ENCODE peak calls at places on chromosome 4, in eight cellular contexts. U, S, F, Z, K, O, H and T are unnamed samples.

GRCh38 chr4:147678121-147678520 is 5.8 kb downstream of the PRMT9 start:
- DNase-seq in F (no peak), S (no peak), K (no peak), U (no peak), O (no peak), H (no peak), Z (no peak), T (no peak)

GRCh38 chr4:127586922-127587571 is 45.7 kb upstream of the INTU start:
- DNase-seq in H (no peak), F (peak), U (peak), K (peak), Z (peak), S (no peak), O (no peak), T (peak)

GRCh38 chr4:157043131-157043530 is 32.8 kb upstream of the GLRB start:
- DNase-seq in S (no peak), K (peak), F (peak), U (peak), Z (no peak), O (no peak), H (no peak), T (no peak)

GRCh38 chr4:128868758-128869157 is 59.3 kb downstream of the JADE1 start:
- DNase-seq in K (peak), O (no peak), F (no peak), H (no peak), Z (no peak), S (no peak), U (peak), T (no peak)

GRCh38 chr4:118076958-118077766 is 42.9 kb downstream of the NDST3 start:
- DNase-seq in F (peak), K (peak), U (peak), O (no peak), H (no peak), S (no peak), Z (peak), T (peak)

GRCh38 chr4:161463436-161463835 is 700.4 kb downstream of the FSTL5 start:
- DNase-seq in H (no peak), U (no peak), O (no peak), S (no peak), F (no peak), Z (no peak), K (no peak), T (no peak)

GRCh38 chr4:143374771-143375170 is 38.1 kb downstream of the GAB1 start:
- DNase-seq in Z (no peak), S (no peak), K (no peak), H (no peak), F (no peak), O (no peak), U (no peak), T (no peak)

GRCh38 chr4:105192910-105193309 is 46.2 kb downstream of the TET2 start:
- DNase-seq in H (no peak), Z (no peak), O (no peak), U (no peak), F (no peak), K (no peak), S (no peak), T (no peak)

GRCh38 chr4:110022457-110022856 is 109.8 kb downstream of the EGF start:
- DNase-seq in K (no peak), S (no peak), O (no peak), F (no peak), U (no peak), Z (no peak), H (no peak), T (no peak)

GRCh38 chr4:119735136-119735770 is 106.6 kb upstream of the PDE5A start:
- DNase-seq in Z (no peak), U (peak), F (peak), H (no peak), S (no peak), K (peak), O (no peak), T (no peak)

GRCh38 chr4:152515678-152516077 is 20.2 kb downstream of the FBXW7 start:
- DNase-seq in O (no peak), Z (no peak), S (no peak), K (peak), U (peak), F (peak), H (no peak), T (no peak)

GRCh38 chr4:185219551-185220344 is 10.3 kb downstream of the SNX25 start:
- DNase-seq in K (peak), U (peak), O (no peak), S (no peak), H (no peak), Z (no peak), F (peak), T (peak)

GRCh38 chr4:1172228-1172851 is at the start of gene SPON2:
- DNase-seq in Z (no peak), S (no peak), K (peak), U (peak), F (no peak), H (no peak), O (no peak), T (no peak)

GRCh38 chr4:2714918-2715317 is 41.2 kb downstream of the TNIP2 start:
- DNase-seq in U (peak), K (peak), H (no peak), Z (no peak), O (no peak), S (no peak), F (no peak), T (no peak)

GRCh38 chr4:2714071-2714770 is 41.9 kb downstream of the TNIP2 start:
- DNase-seq in U (peak), O (no peak), Z (peak), H (no peak), S (peak), K (peak), F (peak), T (no peak)

GRCh38 chr4:2715426-2715825 is 40.7 kb downstream of the TNIP2 start:
- DNase-seq in H (no peak), F (no peak), S (no peak), U (no peak), K (no peak), O (no peak), Z (no peak), T (no peak)

GRCh38 chr4:2713337-2713736 is 42.8 kb downstream of the TNIP2 start:
- DNase-seq in F (no peak), K (no peak), Z (no peak), S (no peak), U (no peak), H (no peak), O (no peak), T (no peak)

GRCh38 chr4:2712261-2712842 is 43.8 kb downstream of the TNIP2 start:
- DNase-seq in F (no peak), O (no peak), S (no peak), K (peak), H (no peak), U (peak), Z (no peak), T (no peak)
- TF ChIP-seq CTCF in F (peak), O (peak), S (no peak), K (peak), H (peak), U (peak), Z (peak), T (no peak)

DNA sequence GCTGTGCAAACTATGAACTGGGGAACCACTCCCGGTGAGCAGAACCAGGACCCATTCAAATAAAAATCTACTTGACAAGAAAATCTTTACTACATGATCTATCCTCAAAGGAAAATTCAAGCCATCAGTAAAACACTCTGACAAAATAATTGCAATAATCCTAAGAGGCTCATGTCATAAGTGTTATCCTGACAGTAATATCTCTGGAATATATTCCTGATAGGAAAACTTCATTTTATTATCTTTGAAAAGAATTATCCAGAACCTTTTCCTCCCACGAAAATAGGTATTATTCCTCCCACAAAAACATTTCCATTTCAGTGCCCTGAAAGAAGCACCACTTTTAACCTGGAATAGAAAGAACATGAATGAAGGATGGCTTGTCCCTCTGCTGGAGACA is 357.7 kb upstream of the PCDH7 start:
- DNase-seq in F (no peak), H (no peak), Z (no peak), S (no peak), O (no peak), U (no peak), K (no peak), T (no peak)
- TF ChIP-seq CTCF in F (no peak), H (no peak), Z (no peak), S (no peak), O (no peak), U (no peak), K (no peak), T (no peak)

GRCh38 chr4:70297581-70297980 is 37.2 kb upstream of the CABS1 start:
- DNase-seq in H (no peak), O (no peak), U (no peak), F (no peak), K (no peak), Z (no peak), S (no peak), T (no peak)
- TF ChIP-seq CTCF in H (no peak), O (no peak), U (no peak), F (no peak), K (no peak), Z (no peak), S (no peak), T (no peak)

GRCh38 chr4:150242820-150243458 is 164.7 kb downstream of the DCLK2 start:
- DNase-seq in K (peak), Z (peak), U (peak), O (peak), H (no peak), S (no peak), F (peak), T (peak)
- TF ChIP-seq CTCF in K (peak), Z (peak), U (peak), O (peak), H (peak), S (peak), F (peak), T (peak)

DNA sequence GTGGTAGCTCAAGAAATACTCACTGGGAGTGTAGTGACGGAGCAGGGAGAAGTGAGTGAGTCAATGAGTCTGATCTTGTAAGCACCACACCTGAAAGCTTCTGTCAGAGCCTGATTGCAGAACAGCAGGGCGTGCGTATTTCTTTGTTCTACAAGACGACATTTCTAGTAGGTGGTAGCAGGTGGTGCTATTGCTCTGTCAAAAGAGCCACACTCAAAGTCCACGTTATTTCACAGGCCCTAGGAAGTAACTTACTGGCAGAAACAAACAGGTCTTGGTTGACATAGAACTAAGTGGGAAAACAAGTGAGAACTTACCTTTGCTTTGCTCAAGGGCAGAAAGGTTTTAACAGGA is 46.4 kb upstream of the SPRY1 start:
- DNase-seq in Z (no peak), O (no peak), U (peak), H (no peak), K (peak), S (no peak), F (no peak), T (no peak)
- TF ChIP-seq CTCF in Z (no peak), O (no peak), U (no peak), H (no peak), K (no peak), S (no peak), F (no peak), T (no peak)

GRCh38 chr4:2930821-2931764 is 32.1 kb downstream of the NOP14 start:
- DNase-seq in H (peak), F (no peak), O (no peak), S (no peak), U (no peak), Z (no peak), K (no peak), T (no peak)
- TF ChIP-seq CTCF in H (no peak), F (peak), O (peak), S (no peak), U (no peak), Z (peak), K (peak), T (no peak)

GRCh38 chr4:139761461-139761860 is 95.8 kb downstream of the MGST2 start:
- DNase-seq in U (peak), Z (peak), F (peak), H (no peak), O (no peak), S (no peak), K (no peak), T (no peak)
- TF ChIP-seq CTCF in U (peak), Z (peak), F (peak), H (peak), O (peak), S (peak), K (peak), T (no peak)

DNA sequence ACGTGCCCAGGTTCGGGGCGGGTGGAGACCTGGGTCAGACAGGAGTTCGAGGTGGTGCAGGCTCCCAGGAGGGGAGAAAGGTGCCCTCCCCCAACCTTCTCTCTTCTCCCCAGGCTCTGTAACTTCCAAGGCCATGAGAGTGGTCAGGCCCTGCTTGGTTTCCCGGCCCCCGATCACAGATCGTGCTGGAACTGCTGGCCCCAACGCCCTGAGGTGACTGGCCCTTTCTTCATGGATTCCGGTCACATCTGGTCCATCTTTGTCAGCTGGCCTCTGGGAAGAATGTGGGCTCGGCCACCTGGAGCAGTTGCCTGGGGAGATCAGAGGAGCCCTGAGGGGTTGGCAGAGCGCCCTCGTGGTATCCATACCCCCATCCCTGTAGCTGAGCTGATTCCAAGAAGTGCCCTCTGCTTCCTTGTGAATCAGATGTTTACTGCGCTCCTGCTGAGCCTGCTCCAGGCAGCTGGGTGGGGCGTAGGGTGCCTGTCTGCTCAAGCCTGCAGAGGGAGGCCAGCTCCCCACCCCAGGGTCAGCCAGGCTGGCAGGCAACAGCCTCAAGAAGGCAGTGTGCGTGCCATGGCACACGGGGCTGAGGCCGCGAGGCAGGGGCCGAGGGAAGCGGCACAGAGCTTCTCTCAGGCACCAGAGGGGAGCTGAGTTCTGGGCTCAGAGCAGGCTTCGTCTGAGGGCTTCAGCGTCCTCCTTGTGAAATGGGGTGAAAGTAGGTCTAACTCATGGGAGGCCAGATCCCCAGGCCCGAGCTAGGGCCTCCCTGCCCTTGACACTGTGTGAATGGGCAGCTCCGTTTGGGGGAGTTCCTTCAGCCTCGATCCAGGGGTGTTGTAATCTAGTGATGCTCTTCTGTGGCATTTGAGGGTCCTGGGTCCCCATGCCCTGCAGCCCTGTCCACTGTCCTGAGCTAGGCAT is 3.6 kb downstream of the SH3BP2 start:
- DNase-seq in O (no peak), H (no peak), Z (peak), U (no peak), F (no peak), S (peak), K (no peak), T (no peak)
- TF ChIP-seq CTCF in O (no peak), H (no peak), Z (no peak), U (no peak), F (no peak), S (no peak), K (no peak), T (no peak)

DNA sequence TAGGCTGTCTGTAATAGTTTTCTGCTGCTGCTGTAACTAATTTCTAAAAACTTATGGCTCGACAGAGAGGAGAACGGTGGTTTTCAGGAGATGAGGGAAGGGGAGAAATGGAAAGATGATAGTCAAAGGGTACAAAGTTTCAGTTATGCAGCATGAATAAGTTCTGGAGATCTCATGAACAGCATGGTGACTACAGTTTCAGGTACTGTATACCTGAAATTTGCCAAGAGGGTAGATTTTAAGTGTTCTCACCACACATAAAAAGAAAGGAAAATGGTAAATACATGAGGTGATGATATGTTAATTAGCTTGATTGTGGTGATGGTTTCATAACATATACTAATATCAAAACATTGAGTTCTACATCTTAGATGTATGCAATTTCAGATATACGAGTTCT is 34.9 kb downstream of the DRD5 start:
- DNase-seq in K (no peak), H (no peak), S (no peak), Z (no peak), O (no peak), U (no peak), F (no peak), T (no peak)
- TF ChIP-seq CTCF in K (no peak), H (no peak), S (no peak), Z (no peak), O (no peak), U (no peak), F (no peak), T (no peak)